ENCODE peak calls at places on chromosomes 1 and 21, in five cellular contexts. F is K562, C is H1, G is GM12878, L is HepG2. X is an unnamed sample.

GRCh38 chr1:84620720-84621313 is 46.6 kb upstream of the CTBS start:
- DNase-seq in L (peak; percentile 41), C (peak; percentile 63), G (peak; percentile 38), F (peak; percentile 90), X (peak; percentile 71)

GRCh38 chr21:17611414-17612022 is 1.2 kb downstream of the BTG3 start:
- DNase-seq in G (peak; percentile 59), C (no peak), F (peak; percentile 76), L (peak; percentile 55), X (peak; percentile 74)

GRCh38 chr1:10561955-10562354 is 87.2 kb downstream of the PEX14 start:
- DNase-seq in L (no peak), F (no peak), G (no peak), C (no peak), X (peak; percentile 16)

GRCh38 chr1:85313888-85314696 is 37.7 kb upstream of the BCL10 start:
- DNase-seq in F (no peak), L (no peak), G (no peak), C (no peak), X (no peak)

GRCh38 chr1:234987415-234988159 is 141.1 kb downstream of the TOMM20 start:
- DNase-seq in F (no peak), L (peak; percentile 95), C (no peak), G (no peak), X (no peak)

GRCh38 chr1:9892563-9893528 is 17.2 kb downstream of the CTNNBIP1 start:
- DNase-seq in G (no peak), C (no peak), L (no peak), F (no peak), X (peak; percentile 87)

GRCh38 chr21:36419996-36420395 is 34.8 kb downstream of the CHAF1B start:
- DNase-seq in L (peak; percentile 63), G (no peak), F (peak; percentile 90), C (peak; percentile 70), X (peak; percentile 77)

GRCh38 chr1:193537266-193538003 is 351.0 kb upstream of the B3GALT2 start:
- DNase-seq in F (no peak), C (no peak), L (no peak), G (peak; percentile 79), X (no peak)

GRCh38 chr1:229012823-229013222 is 258.1 kb upstream of the RAB4A start:
- DNase-seq in G (no peak), L (no peak), C (no peak), F (no peak), X (no peak)

GRCh38 chr1:201221201-201221846 is 30.7 kb downstream of the IGFN1 start:
- DNase-seq in C (no peak), G (no peak), L (no peak), F (no peak), X (no peak)

GRCh38 chr1:186722711-186723309 is 42.6 kb upstream of the PTGS2 start:
- DNase-seq in L (peak; percentile 37), C (no peak), G (no peak), F (peak; percentile 35), X (peak; percentile 51)

GRCh38 chr1:29825274-29825940 is 589.1 kb downstream of the PTPRU start:
- DNase-seq in C (no peak), L (no peak), G (no peak), F (no peak), X (no peak)

GRCh38 chr1:1347663-1348419 is 1.4 kb downstream of the DVL1 start:
- DNase-seq in C (no peak), L (peak; percentile 72), G (no peak), F (peak; percentile 80), X (peak; percentile 54)

GRCh38 chr1:25774921-25775774 is 24.8 kb upstream of the SELENON start:
- DNase-seq in F (no peak), L (no peak), G (peak; percentile 5), C (no peak), X (no peak)

GRCh38 chr1:147598631-147599361 is 57.5 kb downstream of the BCL9 start:
- DNase-seq in F (peak; percentile 13), G (no peak), C (no peak), L (no peak), X (no peak)

GRCh38 chr21:17436626-17437111 is 76.2 kb upstream of the CXADR start:
- DNase-seq in C (no peak), L (peak; percentile 68), F (no peak), G (no peak), X (no peak)

GRCh38 chr1:165650981-165651625 is 20.1 kb downstream of the MGST3 start:
- DNase-seq in C (no peak), L (no peak), G (no peak), F (no peak), X (no peak)

GRCh38 chr21:42564561-42564971 is 50.9 kb downstream of the SLC37A1 start:
- DNase-seq in L (no peak), F (no peak), G (no peak), C (no peak), X (no peak)

GRCh38 chr1:27382950-27383627 is at the start of gene CD164L2:
- DNase-seq in C (no peak), F (peak; percentile 96), L (no peak), G (no peak), X (no peak)

GRCh38 chr1:91123773-91124172 is 101.9 kb upstream of the ZNF644 start:
- DNase-seq in F (no peak), G (no peak), L (no peak), C (no peak), X (no peak)

GRCh38 chr1:119011706-119012105 is 23.6 kb upstream of the TBX15 start:
- DNase-seq in C (no peak), G (no peak), L (no peak), F (no peak), X (no peak)

GRCh38 chr1:245690946-245691456 is 536.2 kb downstream of the KIF26B start:
- DNase-seq in L (no peak), G (no peak), C (no peak), F (no peak), X (no peak)
- TF ChIP-seq SP1 in L (no peak), G (no peak), C (no peak), F (no peak), X (no peak)

DNA sequence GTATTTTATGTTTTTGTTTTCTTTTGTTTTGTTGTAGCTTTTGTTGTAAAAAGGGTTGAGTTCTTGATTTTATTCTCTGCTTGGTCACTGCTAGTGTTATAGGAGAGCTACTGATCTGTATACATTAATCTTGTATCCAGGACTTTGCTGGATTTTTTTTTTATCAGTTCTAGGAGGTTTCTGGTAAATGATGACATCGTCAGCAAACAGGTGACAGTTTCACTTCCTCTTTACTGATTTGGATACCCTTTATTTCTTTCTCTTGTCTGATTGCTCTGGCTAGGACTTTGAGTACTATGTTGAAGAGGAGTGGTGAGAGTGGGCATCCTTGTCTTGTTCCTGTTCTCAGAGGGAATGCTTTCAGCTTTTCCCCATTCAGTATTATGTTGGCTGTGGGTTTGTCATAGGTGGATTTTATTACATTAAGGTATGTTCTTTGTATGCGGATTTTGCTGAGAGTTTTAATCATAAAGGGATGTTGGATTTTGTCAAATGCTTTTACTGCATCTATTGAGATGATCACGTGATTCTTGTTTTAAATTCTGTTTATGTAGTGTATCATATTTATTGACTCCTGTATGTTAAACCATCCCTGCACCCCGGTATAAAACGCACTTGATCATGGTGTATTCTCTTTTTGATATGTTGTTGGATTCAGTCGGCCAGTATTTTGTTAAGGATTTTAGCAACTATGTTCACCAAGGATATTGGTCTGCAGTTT is 905.7 kb downstream of the LTN1 start:
- DNase-seq in C (no peak), G (no peak), L (no peak), F (no peak), X (no peak)
- TF ChIP-seq SRF in C (no peak), G (no peak), L (no peak), F (no peak), X (no peak)

DNA sequence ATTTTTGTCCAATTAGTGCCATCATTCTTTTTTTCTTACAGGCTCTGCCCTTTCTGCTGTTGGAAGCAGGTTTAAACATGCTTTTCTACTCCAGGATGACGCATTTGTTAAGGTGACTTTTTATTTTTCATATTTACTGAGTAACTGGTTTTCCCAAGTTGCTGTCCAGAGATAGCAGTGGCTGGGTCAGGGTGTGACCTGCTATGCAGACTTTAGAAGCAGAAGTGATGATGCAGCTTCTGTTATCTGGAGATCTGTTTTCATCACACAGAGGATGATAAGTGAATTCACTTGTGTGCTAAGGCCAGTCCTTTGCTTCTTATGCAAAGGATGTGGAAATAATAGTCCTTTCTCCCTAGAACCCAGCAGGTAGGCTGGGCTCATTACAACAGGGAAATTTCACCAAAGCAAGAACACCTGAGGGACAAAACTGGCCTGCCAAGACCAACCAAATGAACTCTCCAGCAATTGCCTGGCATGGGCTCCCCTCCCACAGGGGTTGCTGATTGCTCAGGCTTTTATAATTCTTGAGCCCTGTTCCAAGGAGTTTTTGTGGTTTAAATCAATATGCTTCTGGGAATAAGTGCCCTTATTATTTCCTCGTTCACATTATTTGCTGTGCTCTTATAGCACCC is 97.8 kb upstream of the LPGAT1 start:
- DNase-seq in F (peak; percentile 78), G (no peak), L (peak; percentile 18), C (peak; percentile 5), X (no peak)
- H3K27ac ChIP-seq in F (peak overlapping the region; percentile 68), G (no peak overlapping the region), L (no peak overlapping the region), C (peak overlapping the region; percentile 10), X (no peak overlapping the region)

GRCh38 chr1:247335871-247336270 is 4.2 kb upstream of the ZNF496 start:
- DNase-seq in C (no peak), G (no peak), F (no peak), L (no peak), X (no peak)

GRCh38 chr1:247337250-247337746 is 5.6 kb upstream of the ZNF496 start:
- DNase-seq in F (peak; percentile 39), C (no peak), G (no peak), L (no peak), X (no peak)

GRCh38 chr1:247336390-247336789 is 4.7 kb upstream of the ZNF496 start:
- DNase-seq in L (no peak), G (no peak), C (no peak), F (no peak), X (no peak)

GRCh38 chr1:247337961-247338360 is 6.3 kb upstream of the ZNF496 start:
- DNase-seq in L (no peak), G (no peak), F (no peak), C (no peak), X (no peak)

DNA sequence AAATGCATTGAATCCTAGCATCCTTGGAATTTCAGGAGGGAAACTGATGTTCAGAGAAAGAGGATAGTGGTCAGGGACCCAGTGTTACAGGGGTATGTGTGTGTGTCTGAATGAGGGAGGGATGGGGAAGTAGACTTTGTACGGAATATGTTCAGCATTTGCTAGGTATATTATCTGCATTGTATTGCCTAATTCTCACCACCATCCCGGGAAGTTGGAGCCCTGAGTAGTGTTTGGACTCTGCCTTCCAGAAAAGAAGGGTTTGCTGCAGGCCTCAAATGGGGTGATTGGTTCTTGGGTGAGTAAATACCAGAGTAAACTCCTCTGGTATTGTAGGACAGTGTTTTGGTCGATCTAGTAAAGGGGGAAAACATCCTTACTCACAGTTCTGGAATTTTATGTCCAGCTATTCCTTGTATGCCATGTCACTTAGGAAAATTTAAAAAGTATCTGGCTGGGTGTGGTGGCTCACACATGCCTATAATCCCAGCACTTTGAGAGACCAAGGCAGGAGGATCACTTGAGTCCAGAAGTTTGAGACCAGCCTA is 7.1 kb upstream of the ZNF496 start:
- DNase-seq in F (no peak), C (no peak), G (no peak), L (peak; percentile 31), X (no peak)
- TF ChIP-seq SP1 in F (no peak), C (no peak), G (no peak), L (no peak), X (no peak)

GRCh38 chr21:33660406-33660805 is 18.1 kb downstream of the ITSN1 start:
- DNase-seq in L (no peak), F (no peak), C (no peak), G (no peak), X (no peak)
- TF ChIP-seq SRF in L (no peak), F (no peak), C (no peak), G (no peak), X (no peak)